ENCODE peak calls at places on chromosomes 7 and 10, in six cellular contexts. V is GM19239; C is CD8-positive, alpha-beta T cell; Z is KG1; Y is M059J; S is AG04449. G is an unnamed sample.

GRCh38 chr10:123146013-123146891 is 1.7 kb upstream of the HMX2 start:
- DNase-seq in Y (no peak), S (no peak), V (no peak), Z (no peak), C (no peak), G (no peak)

GRCh38 chr10:97914837-97915211 is 65.2 kb downstream of the GOLGA7B start:
- DNase-seq in Y (peak), Z (peak), S (no peak), V (peak), C (peak), G (peak)

GRCh38 chr10:113704637-113705343 is 25.1 kb downstream of the CASP7 start:
- DNase-seq in V (no peak), C (no peak), Y (peak), S (no peak), Z (no peak), G (peak)

GRCh38 chr10:86083664-86084175 is 282.9 kb downstream of the GRID1 start:
- DNase-seq in S (no peak), Z (no peak), C (no peak), V (no peak), Y (no peak), G (no peak)

GRCh38 chr10:29951441-29951931 is 107.9 kb downstream of the JCAD start:
- DNase-seq in V (no peak), S (no peak), Z (no peak), C (no peak), Y (peak), G (peak)

GRCh38 chr7:127584648-127585043 is 750 bp downstream of the GCC1 start:
- DNase-seq in C (no peak), S (no peak), Y (no peak), V (no peak), Z (no peak), G (no peak)

GRCh38 chr10:71679425-71679824 is 40.2 kb downstream of the C10orf105 start:
- DNase-seq in S (no peak), Z (no peak), V (no peak), Y (no peak), C (no peak), G (no peak)

GRCh38 chr7:131513245-131514061 is 43.0 kb downstream of the PODXL start:
- DNase-seq in V (peak), Z (peak), S (no peak), C (peak), Y (peak), G (peak)

GRCh38 chr7:18508441-18509427 is 13.2 kb downstream of the HDAC9 start:
- DNase-seq in C (no peak), Z (no peak), S (peak), Y (peak), V (no peak), G (peak)

GRCh38 chr7:97118306-97118917 is 914 bp downstream of the SDHAF3 start:
- DNase-seq in Z (no peak), V (no peak), C (no peak), Y (no peak), S (no peak), G (peak)

GRCh38 chr7:95491634-95492314 is 6.0 kb downstream of the ASB4 start:
- DNase-seq in Y (peak), S (no peak), C (no peak), Z (no peak), V (no peak), G (peak)

GRCh38 chr10:77478248-77478963 is 159.2 kb downstream of the KCNMA1 start:
- DNase-seq in Y (peak), V (no peak), S (peak), C (no peak), Z (no peak), G (peak)

GRCh38 chr7:66507764-66508296 is 120.9 kb upstream of the KCTD7 start:
- DNase-seq in Y (no peak), S (no peak), Z (no peak), V (no peak), C (no peak), G (no peak)

GRCh38 chr10:75263806-75264205 is 28.0 kb upstream of the COMTD1 start:
- DNase-seq in Z (no peak), V (no peak), Y (no peak), C (no peak), S (no peak), G (no peak)

GRCh38 chr7:7534031-7534430 is 1.6 kb downstream of the COL28A1 start:
- DNase-seq in Z (no peak), V (no peak), S (no peak), Y (no peak), C (no peak), G (no peak)

GRCh38 chr10:361203-362135 is 226.2 kb downstream of the ZMYND11 start:
- DNase-seq in C (no peak), S (no peak), Z (no peak), Y (no peak), V (no peak), G (no peak)

GRCh38 chr7:81236560-81236959 is 317.7 kb upstream of the SEMA3C start:
- DNase-seq in Z (no peak), Y (no peak), V (no peak), S (no peak), C (no peak), G (peak)

GRCh38 chr7:8481752-8482446 is 48.5 kb downstream of the NXPH1 start:
- DNase-seq in Z (no peak), S (no peak), V (no peak), Y (no peak), C (no peak), G (no peak)

GRCh38 chr10:80100861-80101695 is 22.6 kb downstream of the TMEM254 start:
- DNase-seq in Z (no peak), S (no peak), V (no peak), Y (no peak), C (no peak), G (no peak)